ENCODE peak calls at places on chromosome 17, in five cellular contexts. S, R, X, M and O are unnamed samples.

GRCh38 chr17:75679706-75680201 is 12.6 kb downstream of the SAP30BP start:
- DNase-seq in S (peak), R (no peak), X (no peak), M (no peak), O (no peak)

GRCh38 chr17:54870671-54871175 is 29.9 kb upstream of the TOM1L1 start:
- DNase-seq in S (no peak), R (no peak), X (no peak), M (no peak), O (no peak)

GRCh38 chr17:46097497-46097896 is 95.7 kb downstream of the KANSL1 start:
- DNase-seq in S (peak), R (no peak), X (no peak), M (peak), O (no peak)

GRCh38 chr17:39108976-39109375 is 42.5 kb downstream of the PLXDC1 start:
- DNase-seq in S (no peak), R (no peak), X (no peak), M (no peak), O (no peak)

GRCh38 chr17:35542990-35543389 is 5.5 kb upstream of the SLFN12L start:
- DNase-seq in S (no peak), R (no peak), X (no peak), M (no peak), O (no peak)

GRCh38 chr17:46972346-46972745 is 6.7 kb downstream of the RPRML start:
- DNase-seq in S (no peak), R (no peak), X (no peak), M (no peak), O (no peak)

GRCh38 chr17:64009571-64010402 is 10.6 kb downstream of the ICAM2 start:
- DNase-seq in S (no peak), R (no peak), X (no peak), M (peak), O (no peak)

GRCh38 chr17:48055531-48056245 is 7.5 kb downstream of the NFE2L1 start:
- DNase-seq in S (peak), R (no peak), X (peak), M (no peak), O (no peak)

GRCh38 chr17:30101686-30102390 is 14.8 kb upstream of the NSRP1 start:
- DNase-seq in S (no peak), R (no peak), X (no peak), M (no peak), O (no peak)

GRCh38 chr17:39738568-39738901 is 797 bp downstream of the GRB7 start:
- DNase-seq in S (no peak), R (no peak), X (no peak), M (no peak), O (no peak)

GRCh38 chr17:63940584-63940983 is 8.5 kb upstream of the CD79B start:
- DNase-seq in S (no peak), R (no peak), X (no peak), M (no peak), O (no peak)

GRCh38 chr17:83090424-83091256 is 11.2 kb downstream of the METRNL start:
- DNase-seq in S (no peak), R (no peak), X (no peak), M (no peak), O (no peak)

GRCh38 chr17:59901604-59902003 is 8.7 kb downstream of the RPS6KB1 start:
- DNase-seq in S (no peak), R (no peak), X (no peak), M (no peak), O (no peak)

GRCh38 chr17:74757502-74757901 is 9.1 kb downstream of the NHERF1 start:
- DNase-seq in S (peak), R (no peak), X (no peak), M (no peak), O (no peak)

GRCh38 chr17:61490540-61490975 is 38.3 kb downstream of the TBX4 start:
- DNase-seq in S (peak), R (no peak), X (peak), M (peak), O (no peak)

GRCh38 chr17:66527335-66527734 is 224.9 kb downstream of the PRKCA start:
- DNase-seq in S (no peak), R (no peak), X (no peak), M (no peak), O (peak)

GRCh38 chr17:42536048-42536371 is at the start of gene NAGLU:
- DNase-seq in S (peak), R (peak), X (no peak), M (peak), O (peak)

GRCh38 chr17:65103896-65104295 is 33.3 kb upstream of the RGS9 start:
- DNase-seq in S (peak), R (no peak), X (no peak), M (no peak), O (no peak)

GRCh38 chr17:2644971-2645370 is 51.5 kb downstream of the PAFAH1B1 start:
- DNase-seq in S (no peak), R (no peak), X (no peak), M (no peak), O (no peak)

GRCh38 chr17:8841844-8842243 is 25.6 kb downstream of the PIK3R6 start:
- DNase-seq in S (no peak), R (no peak), X (no peak), M (no peak), O (no peak)

GRCh38 chr17:76138234-76138895 is 2.7 kb downstream of the FOXJ1 start:
- DNase-seq in S (no peak), R (peak), X (no peak), M (no peak), O (no peak)

GRCh38 chr17:57989011-57989345 is 924 bp upstream of the VEZF1 start:
- DNase-seq in S (no peak), R (no peak), X (no peak), M (peak), O (no peak)

GRCh38 chr17:66775881-66776400 is 59.0 kb upstream of the CACNG5 start:
- DNase-seq in S (no peak), R (no peak), X (no peak), M (no peak), O (no peak)

GRCh38 chr17:79427621-79428539 is 183.0 kb downstream of the RBFOX3 start:
- DNase-seq in S (no peak), R (no peak), X (no peak), M (no peak), O (no peak)

GRCh38 chr17:50575581-50576210 is 15.2 kb downstream of the CACNA1G start:
- DNase-seq in S (no peak), R (no peak), X (no peak), M (no peak), O (no peak)
- TF ChIP-seq CTCF in S (no peak), R (no peak), X (no peak), M (no peak), O (no peak)

DNA sequence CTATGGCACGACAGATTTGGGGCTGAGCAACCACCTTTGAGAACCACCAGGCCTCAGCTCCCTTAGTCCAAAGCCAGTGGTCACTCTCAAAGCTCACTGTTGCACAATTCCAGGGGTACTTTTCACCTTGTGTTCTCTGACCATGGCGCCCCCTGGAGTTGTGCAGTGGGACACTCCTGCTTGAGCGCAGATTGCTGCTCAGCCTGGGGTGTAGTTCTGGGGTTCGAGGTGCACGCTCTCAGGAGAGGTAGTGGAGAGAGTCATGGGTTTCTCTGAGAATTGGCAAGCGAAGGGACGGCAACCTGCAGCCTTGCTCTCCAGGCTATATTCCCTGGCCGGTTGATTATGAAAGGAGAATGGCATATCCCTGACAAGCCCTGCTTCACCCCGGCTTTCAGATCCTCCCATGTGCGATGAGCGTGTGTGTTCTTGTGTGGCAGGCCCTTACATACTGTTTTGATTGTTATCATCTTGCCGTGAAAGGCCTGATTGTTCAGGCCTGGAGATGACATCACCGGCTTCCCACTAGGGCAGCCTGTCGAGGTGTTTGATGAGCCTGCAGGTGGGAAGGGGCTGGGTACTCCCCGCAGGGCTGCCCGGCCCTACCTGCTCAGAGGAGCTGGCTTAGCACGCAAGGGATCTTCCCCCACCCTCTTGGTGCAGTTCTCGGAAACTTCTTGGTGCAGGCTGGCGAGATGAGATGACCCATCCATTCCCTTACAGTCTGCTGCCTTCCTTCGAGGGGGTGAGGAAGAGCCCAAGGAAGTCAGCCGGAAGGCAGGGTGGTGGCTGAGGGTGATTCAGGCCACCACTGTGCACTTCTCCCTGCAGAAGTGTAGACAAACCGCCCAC is 431.2 kb downstream of the SLC39A11 start:
- DNase-seq in S (no peak), R (no peak), X (no peak), M (no peak), O (no peak)
- TF ChIP-seq CTCF in S (peak), R (peak), X (peak), M (peak), O (no peak)

GRCh38 chr17:51585514-51586104 is 325.3 kb downstream of the UTP18 start:
- DNase-seq in S (no peak), R (peak), X (no peak), M (no peak), O (no peak)
- TF ChIP-seq CTCF in S (no peak), R (peak), X (no peak), M (no peak), O (no peak)

DNA sequence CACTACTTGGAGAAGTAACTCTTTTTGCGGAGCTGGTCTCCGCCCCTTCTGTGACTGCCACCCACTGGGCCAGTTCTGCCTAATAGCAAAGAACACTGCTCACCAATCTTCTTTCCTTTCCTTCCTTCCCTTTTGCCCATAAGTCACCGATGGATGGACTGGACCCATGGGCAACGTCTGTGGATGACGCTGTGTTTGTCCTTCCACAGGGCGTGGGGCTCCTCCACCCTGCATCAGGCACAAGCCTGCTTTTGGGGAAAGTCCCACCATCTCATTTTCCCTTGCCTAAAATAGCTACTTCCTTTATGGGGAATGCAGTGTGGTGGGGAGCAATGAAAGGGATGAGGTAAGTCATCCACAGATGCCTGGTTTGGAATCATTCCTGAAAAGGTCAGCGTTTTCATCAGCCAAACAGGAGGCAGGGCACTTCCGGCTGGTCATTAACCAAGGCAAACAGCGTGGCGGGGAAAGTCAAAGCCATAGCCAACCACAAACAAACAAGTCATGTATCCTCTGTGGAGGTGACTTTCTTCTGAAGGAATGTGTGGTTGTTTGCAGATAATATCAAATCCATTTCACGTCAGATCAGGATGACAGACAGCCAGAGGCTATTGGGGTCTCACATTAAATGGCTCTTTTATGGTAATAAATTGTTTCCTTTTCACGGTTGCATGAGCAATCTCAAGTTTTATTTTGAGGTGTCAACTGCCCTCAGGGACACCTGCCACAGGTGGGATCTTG is 30.7 kb upstream of the MED9 start:
- DNase-seq in S (peak), R (no peak), X (peak), M (peak), O (no peak)
- TF ChIP-seq CTCF in S (no peak), R (no peak), X (peak), M (no peak), O (no peak)